ENCODE peak calls at places on chromosomes 6 and 20, in six cellular contexts. One of them, this sample, is unnamed.

GRCh38 chr20:58393299-58393698 is 4.3 kb downstream of the VAPB start:
- DNase-seq in lower lobe of right lung: no peak
- DNase-seq in omental fat pad: no peak
- DNase-seq in transverse colon: no peak
- DNase-seq in OCI-LY7: no peak
- DNase-seq in gastrocnemius medialis: no peak
- DNase-seq in this sample: no peak

GRCh38 chr6:11714116-11714797 is 64.3 kb downstream of the ADTRP start:
- DNase-seq in lower lobe of right lung: no peak
- DNase-seq in omental fat pad: no peak
- DNase-seq in transverse colon: no peak
- DNase-seq in OCI-LY7: no peak
- DNase-seq in gastrocnemius medialis: no peak
- DNase-seq in this sample: no peak

GRCh38 chr6:4281341-4282293 is 146.2 kb upstream of the ECI2 start:
- DNase-seq in lower lobe of right lung: peak; percentile 72
- DNase-seq in omental fat pad: peak; percentile 46
- DNase-seq in transverse colon: peak; percentile 58
- DNase-seq in OCI-LY7: peak; percentile 2
- DNase-seq in gastrocnemius medialis: peak; percentile 68
- DNase-seq in this sample: no peak

GRCh38 chr6:161918154-161918553 is 644.3 kb upstream of the AGPAT4 start:
- DNase-seq in lower lobe of right lung: no peak
- DNase-seq in omental fat pad: no peak
- DNase-seq in transverse colon: no peak
- DNase-seq in OCI-LY7: no peak
- DNase-seq in gastrocnemius medialis: no peak
- DNase-seq in this sample: no peak

GRCh38 chr6:158006331-158006730 is 24.7 kb downstream of the SYNJ2 start:
- DNase-seq in lower lobe of right lung: peak; percentile 12
- DNase-seq in omental fat pad: no peak
- DNase-seq in transverse colon: no peak
- DNase-seq in OCI-LY7: no peak
- DNase-seq in gastrocnemius medialis: no peak
- DNase-seq in this sample: no peak

GRCh38 chr6:82836022-82836575 is 229.5 kb downstream of the UBE3D start:
- DNase-seq in lower lobe of right lung: no peak
- DNase-seq in omental fat pad: no peak
- DNase-seq in transverse colon: no peak
- DNase-seq in OCI-LY7: no peak
- DNase-seq in gastrocnemius medialis: no peak
- DNase-seq in this sample: no peak

GRCh38 chr20:31666258-31667042 is 28.7 kb downstream of the COX4I2 start:
- DNase-seq in lower lobe of right lung: peak; percentile 82
- DNase-seq in omental fat pad: no peak
- DNase-seq in transverse colon: peak; percentile 73
- DNase-seq in OCI-LY7: peak; percentile 35
- DNase-seq in gastrocnemius medialis: peak; percentile 58
- DNase-seq in this sample: no peak

GRCh38 chr20:9835302-9835701 is 3.6 kb downstream of the PAK5 start:
- DNase-seq in lower lobe of right lung: no peak
- DNase-seq in omental fat pad: no peak
- DNase-seq in transverse colon: no peak
- DNase-seq in OCI-LY7: no peak
- DNase-seq in gastrocnemius medialis: no peak
- DNase-seq in this sample: no peak

DNA sequence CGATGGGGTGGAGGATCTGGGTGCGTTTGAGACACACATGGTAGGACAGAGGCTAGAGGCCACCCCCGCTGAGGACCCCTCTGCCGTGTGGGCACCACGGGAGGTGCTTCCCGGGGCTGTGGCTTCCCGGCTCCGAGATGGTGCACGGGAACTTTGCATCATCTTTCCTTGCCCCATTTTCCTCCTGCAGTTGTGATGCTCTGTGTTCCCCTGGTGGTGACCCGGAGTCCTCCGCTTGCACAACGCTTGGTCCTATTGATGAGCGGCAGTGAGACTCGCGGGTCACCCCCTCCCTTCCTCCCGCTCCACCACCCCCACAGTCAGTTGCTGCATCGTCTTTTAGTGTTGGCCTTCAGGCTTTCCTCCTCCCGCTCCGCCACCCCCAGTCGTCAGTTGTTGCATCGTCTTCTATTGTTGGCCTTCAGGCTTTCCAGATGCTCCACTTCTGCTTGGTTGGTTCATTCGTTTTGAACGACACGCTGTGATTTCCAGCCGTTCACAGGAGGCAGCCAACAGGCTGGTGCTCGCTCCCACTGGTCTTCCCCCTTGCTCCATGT is 37.3 kb downstream of the PYGB start:
- DNase-seq in lower lobe of right lung: peak; percentile 38
- DNase-seq in omental fat pad: peak; percentile 10
- DNase-seq in transverse colon: peak; percentile 6
- DNase-seq in OCI-LY7: no peak
- DNase-seq in gastrocnemius medialis: no peak
- DNase-seq in this sample: no peak
- TF ChIP-seq CTCF in lower lobe of right lung: no peak
- TF ChIP-seq CTCF in omental fat pad: no peak
- TF ChIP-seq CTCF in transverse colon: no peak
- TF ChIP-seq CTCF in OCI-LY7: peak; percentile 19
- TF ChIP-seq CTCF in gastrocnemius medialis: no peak
- TF ChIP-seq CTCF in this sample: no peak

GRCh38 chr6:89643411-89643810 is 4.9 kb upstream of the LYRM2 start:
- DNase-seq in lower lobe of right lung: no peak
- DNase-seq in omental fat pad: no peak
- DNase-seq in transverse colon: no peak
- DNase-seq in OCI-LY7: no peak
- DNase-seq in gastrocnemius medialis: peak; percentile 22
- DNase-seq in this sample: no peak

GRCh38 chr6:89637960-89638319 is 607 bp downstream of the LYRM2 start:
- DNase-seq in lower lobe of right lung: no peak
- DNase-seq in omental fat pad: no peak
- DNase-seq in transverse colon: no peak
- DNase-seq in OCI-LY7: no peak
- DNase-seq in gastrocnemius medialis: no peak
- DNase-seq in this sample: no peak

GRCh38 chr6:89640804-89641203 is 2.3 kb upstream of the LYRM2 start:
- DNase-seq in lower lobe of right lung: no peak
- DNase-seq in omental fat pad: no peak
- DNase-seq in transverse colon: no peak
- DNase-seq in OCI-LY7: no peak
- DNase-seq in gastrocnemius medialis: no peak
- DNase-seq in this sample: no peak

GRCh38 chr6:89638320-89639195 is at the start of gene LYRM2:
- DNase-seq in lower lobe of right lung: peak; percentile 97
- DNase-seq in omental fat pad: peak; percentile 72
- DNase-seq in transverse colon: peak; percentile 95
- DNase-seq in OCI-LY7: peak; percentile 93
- DNase-seq in gastrocnemius medialis: peak; percentile 93
- DNase-seq in this sample: peak; percentile 96
- TF ChIP-seq CTCF in lower lobe of right lung: no peak
- TF ChIP-seq CTCF in omental fat pad: no peak
- TF ChIP-seq CTCF in transverse colon: peak; percentile 19
- TF ChIP-seq CTCF in OCI-LY7: no peak
- TF ChIP-seq CTCF in gastrocnemius medialis: no peak
- TF ChIP-seq CTCF in this sample: peak; percentile 10

GRCh38 chr20:18904624-18905023 is 91.0 kb downstream of the SCP2D1 start:
- DNase-seq in lower lobe of right lung: no peak
- DNase-seq in omental fat pad: no peak
- DNase-seq in transverse colon: peak; percentile 8
- DNase-seq in OCI-LY7: no peak
- DNase-seq in gastrocnemius medialis: no peak
- DNase-seq in this sample: no peak
- TF ChIP-seq CTCF in lower lobe of right lung: no peak
- TF ChIP-seq CTCF in omental fat pad: no peak
- TF ChIP-seq CTCF in transverse colon: peak; percentile 26
- TF ChIP-seq CTCF in OCI-LY7: peak; percentile 37
- TF ChIP-seq CTCF in gastrocnemius medialis: no peak
- TF ChIP-seq CTCF in this sample: no peak

DNA sequence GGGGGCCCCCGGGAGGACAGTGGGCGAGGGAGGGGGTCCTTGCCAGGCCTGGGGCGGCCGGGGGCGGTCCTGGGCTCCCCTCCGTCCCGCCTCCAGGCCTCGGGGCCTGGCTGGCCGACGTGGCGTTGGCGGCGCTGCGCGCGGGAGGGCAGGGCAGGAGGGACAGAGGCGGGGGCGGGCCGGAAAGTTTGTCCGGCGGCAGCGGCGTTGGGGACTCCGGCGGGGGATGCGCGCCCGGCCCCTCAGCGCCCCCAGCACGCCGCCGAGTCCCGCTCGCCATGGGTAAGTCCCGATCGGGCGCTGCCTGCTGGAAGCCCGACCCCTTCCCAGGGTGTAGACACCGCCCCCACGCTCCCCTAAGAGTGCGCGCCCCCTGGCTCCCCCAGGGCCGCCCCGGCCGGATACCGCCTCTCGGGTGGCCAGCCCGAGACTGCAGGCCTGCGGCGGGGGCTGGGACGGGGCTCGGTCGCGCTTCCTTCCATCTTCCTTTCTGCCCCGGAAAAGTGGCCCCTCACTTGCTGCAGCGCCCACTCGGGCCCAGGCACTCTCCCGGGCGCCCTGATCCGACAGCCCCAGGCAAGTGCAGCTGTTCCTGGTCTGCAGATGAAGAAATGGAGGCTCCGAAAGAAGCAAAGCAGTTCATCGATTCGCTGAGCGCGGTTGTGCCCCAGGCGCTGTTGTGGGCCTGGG is at the start of gene SLC2A10:
- DNase-seq in lower lobe of right lung: peak; percentile 66
- DNase-seq in omental fat pad: peak; percentile 28
- DNase-seq in transverse colon: peak; percentile 70
- DNase-seq in OCI-LY7: no peak
- DNase-seq in gastrocnemius medialis: no peak
- DNase-seq in this sample: peak; percentile 79
- TF ChIP-seq CTCF in lower lobe of right lung: no peak
- TF ChIP-seq CTCF in omental fat pad: no peak
- TF ChIP-seq CTCF in transverse colon: no peak
- TF ChIP-seq CTCF in OCI-LY7: no peak
- TF ChIP-seq CTCF in gastrocnemius medialis: no peak
- TF ChIP-seq CTCF in this sample: peak; percentile 23

GRCh38 chr6:55175778-55176084 is 1.4 kb downstream of the HCRTR2 start:
- DNase-seq in lower lobe of right lung: no peak
- DNase-seq in omental fat pad: no peak
- DNase-seq in transverse colon: no peak
- DNase-seq in OCI-LY7: no peak
- DNase-seq in gastrocnemius medialis: no peak
- DNase-seq in this sample: no peak
- TF ChIP-seq CTCF in lower lobe of right lung: no peak
- TF ChIP-seq CTCF in omental fat pad: no peak
- TF ChIP-seq CTCF in transverse colon: no peak
- TF ChIP-seq CTCF in OCI-LY7: no peak
- TF ChIP-seq CTCF in gastrocnemius medialis: no peak
- TF ChIP-seq CTCF in this sample: no peak

GRCh38 chr6:84422380-84422968 is 195.0 kb upstream of the CEP162 start:
- DNase-seq in lower lobe of right lung: peak; percentile 48
- DNase-seq in omental fat pad: no peak
- DNase-seq in transverse colon: peak; percentile 21
- DNase-seq in OCI-LY7: no peak
- DNase-seq in gastrocnemius medialis: no peak
- DNase-seq in this sample: no peak
- TF ChIP-seq CTCF in lower lobe of right lung: peak; percentile 59
- TF ChIP-seq CTCF in omental fat pad: peak; percentile 30
- TF ChIP-seq CTCF in transverse colon: peak; percentile 25
- TF ChIP-seq CTCF in OCI-LY7: peak; percentile 68
- TF ChIP-seq CTCF in gastrocnemius medialis: peak; percentile 19
- TF ChIP-seq CTCF in this sample: peak; percentile 76

DNA sequence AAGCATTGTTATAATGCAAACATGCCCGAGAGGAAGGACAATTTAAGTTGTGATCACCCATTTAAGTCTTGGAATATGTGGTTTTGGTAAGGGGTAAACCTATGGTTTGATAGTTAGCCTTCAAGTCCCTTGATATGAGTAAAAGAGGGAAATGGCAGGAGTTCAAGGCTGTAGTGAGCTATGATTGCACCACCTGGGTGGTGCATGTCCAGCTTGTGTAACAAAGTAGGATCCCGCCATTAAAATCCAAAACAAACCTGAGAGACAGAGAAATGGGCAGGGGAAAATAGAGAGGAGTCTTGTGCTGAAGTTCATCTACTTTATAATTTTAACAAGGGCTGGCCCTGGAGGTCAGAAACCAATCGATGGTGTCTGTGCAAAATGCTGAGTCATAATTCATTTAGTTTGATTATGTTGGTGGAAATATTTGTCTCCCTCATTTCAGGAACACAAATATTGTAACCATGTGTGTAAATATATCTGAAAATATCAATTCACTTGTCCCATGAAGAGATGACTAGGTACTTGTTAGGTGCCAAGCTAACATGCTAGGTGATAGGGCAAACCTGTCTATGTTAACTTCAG is 23.2 kb upstream of the ARMH2 start:
- DNase-seq in lower lobe of right lung: no peak
- DNase-seq in omental fat pad: no peak
- DNase-seq in transverse colon: no peak
- DNase-seq in OCI-LY7: no peak
- DNase-seq in gastrocnemius medialis: no peak
- DNase-seq in this sample: no peak
- TF ChIP-seq CTCF in lower lobe of right lung: no peak
- TF ChIP-seq CTCF in omental fat pad: no peak
- TF ChIP-seq CTCF in transverse colon: no peak
- TF ChIP-seq CTCF in OCI-LY7: no peak
- TF ChIP-seq CTCF in gastrocnemius medialis: no peak
- TF ChIP-seq CTCF in this sample: no peak

GRCh38 chr6:14544689-14545088 is 427.1 kb downstream of the CD83 start:
- DNase-seq in lower lobe of right lung: no peak
- DNase-seq in omental fat pad: no peak
- DNase-seq in transverse colon: no peak
- DNase-seq in OCI-LY7: peak; percentile 82
- DNase-seq in gastrocnemius medialis: no peak
- DNase-seq in this sample: no peak
- TF ChIP-seq CTCF in lower lobe of right lung: no peak
- TF ChIP-seq CTCF in omental fat pad: no peak
- TF ChIP-seq CTCF in transverse colon: no peak
- TF ChIP-seq CTCF in OCI-LY7: peak; percentile 50
- TF ChIP-seq CTCF in gastrocnemius medialis: no peak
- TF ChIP-seq CTCF in this sample: no peak